ENCODE peak calls at places on chromosome 18, in four cellular contexts. B, R, X and F are unnamed samples.

GRCh38 chr18:70384181-70384790 is 95.4 kb downstream of the SOCS6 start:
- DNase-seq in B (no peak), R (no peak), X (peak; percentile 64), F (no peak)

GRCh38 chr18:31301201-31301655 is 16.7 kb upstream of the DSG1 start:
- DNase-seq in B (no peak), X (no peak), R (no peak), F (no peak)

GRCh38 chr18:41121116-41121826 is 833.8 kb upstream of the PIK3C3 start:
- DNase-seq in R (no peak), B (no peak), X (no peak), F (no peak)

GRCh38 chr18:63079114-63079513 is 240.5 kb downstream of the BCL2 start:
- DNase-seq in R (no peak), X (no peak), B (no peak), F (no peak)

GRCh38 chr18:58268849-58269248 is 224.8 kb downstream of the NEDD4L start:
- DNase-seq in B (no peak), R (no peak), X (no peak), F (no peak)

GRCh38 chr18:73879771-73880170 is 267.9 kb downstream of the FBXO15 start:
- DNase-seq in B (no peak), R (no peak), X (no peak), F (no peak)

GRCh38 chr18:25350561-25351201 is 1.3 kb downstream of the ZNF521 start:
- DNase-seq in R (no peak), X (no peak), B (no peak), F (no peak)

GRCh38 chr18:42920621-42921020 is 194.9 kb downstream of the RIT2 start:
- DNase-seq in R (no peak), X (no peak), B (no peak), F (no peak)

GRCh38 chr18:51151568-51152511 is 45.6 kb downstream of the MEX3C start:
- DNase-seq in B (peak; percentile 52), R (peak; percentile 74), X (no peak), F (no peak)

GRCh38 chr18:55247032-55247431 is 287.8 kb upstream of the CCDC68 start:
- DNase-seq in X (no peak), B (no peak), R (no peak), F (no peak)

GRCh38 chr18:41077076-41077475 is 878.0 kb upstream of the PIK3C3 start:
- DNase-seq in B (no peak), R (no peak), X (no peak), F (no peak)

GRCh38 chr18:13930964-13931363 is 15.6 kb upstream of the MC2R start:
- DNase-seq in B (no peak), R (no peak), X (no peak), F (no peak)

GRCh38 chr18:58391932-58392331 is 237.0 kb downstream of the ALPK2 start:
- DNase-seq in R (no peak), B (no peak), X (no peak), F (no peak)